ENCODE peak calls at places on chromosome 3, in six cellular contexts. One of them, this sample, is unnamed.

GRCh38 chr3:37974121-37974927 is 16.3 kb upstream of the VILL start:
- DNase-seq in PC-3: peak
- DNase-seq in HCT116: peak
- DNase-seq in hepatocyte: peak
- DNase-seq in GM23248: peak
- DNase-seq in OCI-LY7: peak
- DNase-seq in this sample: peak

GRCh38 chr3:171965088-171965712 is 74.2 kb upstream of the FNDC3B start:
- DNase-seq in PC-3: no peak
- DNase-seq in HCT116: no peak
- DNase-seq in GM23248: no peak
- DNase-seq in OCI-LY7: no peak
- DNase-seq in hepatocyte: no peak
- DNase-seq in this sample: no peak

GRCh38 chr3:185733980-185734724 is 90.7 kb downstream of the IGF2BP2 start:
- DNase-seq in hepatocyte: peak
- DNase-seq in OCI-LY7: peak
- DNase-seq in PC-3: peak
- DNase-seq in GM23248: peak
- DNase-seq in HCT116: peak
- DNase-seq in this sample: peak

GRCh38 chr3:65582012-65582717 is 456.6 kb downstream of the MAGI1 start:
- DNase-seq in HCT116: no peak
- DNase-seq in hepatocyte: no peak
- DNase-seq in GM23248: no peak
- DNase-seq in PC-3: peak
- DNase-seq in OCI-LY7: no peak
- DNase-seq in this sample: no peak

GRCh38 chr3:133487920-133488540 is 85.5 kb upstream of the CDV3 start:
- DNase-seq in OCI-LY7: no peak
- DNase-seq in PC-3: peak
- DNase-seq in GM23248: peak
- DNase-seq in HCT116: no peak
- DNase-seq in hepatocyte: peak
- DNase-seq in this sample: peak

GRCh38 chr3:141371882-141372281 is 3.6 kb downstream of the ZBTB38 start:
- DNase-seq in GM23248: no peak
- DNase-seq in PC-3: no peak
- DNase-seq in hepatocyte: no peak
- DNase-seq in HCT116: no peak
- DNase-seq in OCI-LY7: no peak
- DNase-seq in this sample: no peak

GRCh38 chr3:122609798-122610559 is 32.5 kb downstream of the PARP15 start:
- DNase-seq in GM23248: peak
- DNase-seq in PC-3: peak
- DNase-seq in HCT116: peak
- DNase-seq in OCI-LY7: no peak
- DNase-seq in hepatocyte: no peak
- DNase-seq in this sample: no peak

GRCh38 chr3:20648294-20648693 is 462.3 kb upstream of the SGO1 start:
- DNase-seq in PC-3: peak
- DNase-seq in HCT116: no peak
- DNase-seq in GM23248: peak
- DNase-seq in OCI-LY7: no peak
- DNase-seq in hepatocyte: no peak
- DNase-seq in this sample: no peak

GRCh38 chr3:16813336-16813735 is 71.4 kb upstream of the PLCL2 start:
- DNase-seq in HCT116: no peak
- DNase-seq in GM23248: no peak
- DNase-seq in hepatocyte: no peak
- DNase-seq in OCI-LY7: no peak
- DNase-seq in PC-3: no peak
- DNase-seq in this sample: no peak

GRCh38 chr3:169666079-169666436 is 2.5 kb upstream of the MECOM start:
- DNase-seq in HCT116: no peak
- DNase-seq in GM23248: no peak
- DNase-seq in OCI-LY7: no peak
- DNase-seq in hepatocyte: no peak
- DNase-seq in PC-3: no peak
- DNase-seq in this sample: peak

GRCh38 chr3:9022305-9022985 is 59.2 kb upstream of the RAD18 start:
- DNase-seq in GM23248: no peak
- DNase-seq in PC-3: no peak
- DNase-seq in hepatocyte: no peak
- DNase-seq in HCT116: no peak
- DNase-seq in OCI-LY7: no peak
- DNase-seq in this sample: peak

GRCh38 chr3:107235193-107235922 is 141.9 kb upstream of the CCDC54 start:
- DNase-seq in HCT116: no peak
- DNase-seq in PC-3: no peak
- DNase-seq in hepatocyte: peak
- DNase-seq in GM23248: peak
- DNase-seq in OCI-LY7: no peak
- DNase-seq in this sample: peak

GRCh38 chr3:54433846-54434245 is 311.5 kb downstream of the CACNA2D3 start:
- DNase-seq in GM23248: no peak
- DNase-seq in hepatocyte: peak
- DNase-seq in OCI-LY7: no peak
- DNase-seq in HCT116: peak
- DNase-seq in PC-3: peak
- DNase-seq in this sample: peak

GRCh38 chr3:184656991-184657669 is 54.7 kb downstream of the MAGEF1 start:
- DNase-seq in GM23248: peak
- DNase-seq in hepatocyte: no peak
- DNase-seq in OCI-LY7: no peak
- DNase-seq in PC-3: peak
- DNase-seq in HCT116: no peak
- DNase-seq in this sample: no peak

GRCh38 chr3:101243285-101244211 is 76.8 kb downstream of the IMPG2 start:
- DNase-seq in OCI-LY7: no peak
- DNase-seq in GM23248: peak
- DNase-seq in PC-3: no peak
- DNase-seq in hepatocyte: no peak
- DNase-seq in HCT116: no peak
- DNase-seq in this sample: no peak

GRCh38 chr3:64187065-64187959 is 38.0 kb downstream of the PRICKLE2 start:
- DNase-seq in OCI-LY7: no peak
- DNase-seq in HCT116: no peak
- DNase-seq in GM23248: peak
- DNase-seq in PC-3: peak
- DNase-seq in hepatocyte: peak
- DNase-seq in this sample: no peak

GRCh38 chr3:165254812-165255211 is 58.6 kb upstream of the SLITRK3 start:
- DNase-seq in hepatocyte: peak
- DNase-seq in PC-3: peak
- DNase-seq in OCI-LY7: no peak
- DNase-seq in HCT116: peak
- DNase-seq in GM23248: peak
- DNase-seq in this sample: peak

GRCh38 chr3:148631124-148631903 is 66.4 kb upstream of the AGTR1 start:
- DNase-seq in OCI-LY7: no peak
- DNase-seq in hepatocyte: no peak
- DNase-seq in HCT116: no peak
- DNase-seq in PC-3: no peak
- DNase-seq in GM23248: peak
- DNase-seq in this sample: peak

GRCh38 chr3:141649871-141650270 is 88.2 kb upstream of the RNF7 start:
- DNase-seq in hepatocyte: no peak
- DNase-seq in OCI-LY7: no peak
- DNase-seq in HCT116: no peak
- DNase-seq in GM23248: no peak
- DNase-seq in PC-3: no peak
- DNase-seq in this sample: no peak

GRCh38 chr3:169847896-169848295 is 21.8 kb downstream of the LRRC31 start:
- DNase-seq in GM23248: no peak
- DNase-seq in PC-3: no peak
- DNase-seq in OCI-LY7: no peak
- DNase-seq in hepatocyte: no peak
- DNase-seq in HCT116: no peak
- DNase-seq in this sample: no peak

GRCh38 chr3:43254125-43254524 is 32.2 kb upstream of the SNRK start:
- DNase-seq in HCT116: no peak
- DNase-seq in GM23248: no peak
- DNase-seq in hepatocyte: no peak
- DNase-seq in OCI-LY7: no peak
- DNase-seq in PC-3: no peak
- DNase-seq in this sample: no peak

GRCh38 chr3:128572013-128572412 is 78.6 kb downstream of the RPN1 start:
- DNase-seq in OCI-LY7: no peak
- DNase-seq in GM23248: no peak
- DNase-seq in HCT116: no peak
- DNase-seq in hepatocyte: no peak
- DNase-seq in PC-3: no peak
- DNase-seq in this sample: no peak

GRCh38 chr3:167886690-167887089 is 151.2 kb downstream of the SERPINI1 start:
- DNase-seq in OCI-LY7: no peak
- DNase-seq in hepatocyte: no peak
- DNase-seq in PC-3: peak
- DNase-seq in HCT116: no peak
- DNase-seq in GM23248: peak
- DNase-seq in this sample: no peak

GRCh38 chr3:30693470-30694120 is 87.2 kb downstream of the TGFBR2 start:
- DNase-seq in OCI-LY7: peak
- DNase-seq in hepatocyte: peak
- DNase-seq in PC-3: peak
- DNase-seq in GM23248: peak
- DNase-seq in HCT116: peak
- DNase-seq in this sample: peak

GRCh38 chr3:37620071-37620635 is 241.5 kb upstream of the CTDSPL start:
- DNase-seq in GM23248: peak
- DNase-seq in OCI-LY7: no peak
- DNase-seq in hepatocyte: no peak
- DNase-seq in PC-3: peak
- DNase-seq in HCT116: no peak
- DNase-seq in this sample: peak

GRCh38 chr3:45741247-45741646 is 52.1 kb downstream of the SACM1L start:
- DNase-seq in hepatocyte: no peak
- DNase-seq in HCT116: no peak
- DNase-seq in PC-3: no peak
- DNase-seq in GM23248: no peak
- DNase-seq in OCI-LY7: no peak
- DNase-seq in this sample: no peak
- H3K4me2 ChIP-seq in hepatocyte: no peak
- H3K4me2 ChIP-seq in HCT116: no peak
- H3K4me2 ChIP-seq in PC-3: no peak
- H3K4me2 ChIP-seq in GM23248: no peak
- H3K4me2 ChIP-seq in OCI-LY7: no peak
- H3K4me2 ChIP-seq in this sample: peak

GRCh38 chr3:187498211-187498610 is 130.0 kb downstream of the RTP4 start:
- DNase-seq in HCT116: no peak
- DNase-seq in OCI-LY7: no peak
- DNase-seq in PC-3: no peak
- DNase-seq in hepatocyte: no peak
- DNase-seq in GM23248: no peak
- DNase-seq in this sample: no peak

GRCh38 chr3:187491371-187491770 is 123.2 kb downstream of the RTP4 start:
- DNase-seq in PC-3: no peak
- DNase-seq in OCI-LY7: no peak
- DNase-seq in HCT116: no peak
- DNase-seq in hepatocyte: no peak
- DNase-seq in GM23248: no peak
- DNase-seq in this sample: no peak

GRCh38 chr3:187497037-187497436 is 128.9 kb downstream of the RTP4 start:
- DNase-seq in OCI-LY7: no peak
- DNase-seq in hepatocyte: no peak
- DNase-seq in PC-3: no peak
- DNase-seq in HCT116: no peak
- DNase-seq in GM23248: no peak
- DNase-seq in this sample: no peak
- TF ChIP-seq EZH2phosphoT487 in OCI-LY7: no peak
- TF ChIP-seq EZH2phosphoT487 in hepatocyte: no peak
- TF ChIP-seq EZH2phosphoT487 in PC-3: no peak
- TF ChIP-seq EZH2phosphoT487 in HCT116: no peak
- TF ChIP-seq EZH2phosphoT487 in GM23248: no peak
- TF ChIP-seq EZH2phosphoT487 in this sample: no peak

DNA sequence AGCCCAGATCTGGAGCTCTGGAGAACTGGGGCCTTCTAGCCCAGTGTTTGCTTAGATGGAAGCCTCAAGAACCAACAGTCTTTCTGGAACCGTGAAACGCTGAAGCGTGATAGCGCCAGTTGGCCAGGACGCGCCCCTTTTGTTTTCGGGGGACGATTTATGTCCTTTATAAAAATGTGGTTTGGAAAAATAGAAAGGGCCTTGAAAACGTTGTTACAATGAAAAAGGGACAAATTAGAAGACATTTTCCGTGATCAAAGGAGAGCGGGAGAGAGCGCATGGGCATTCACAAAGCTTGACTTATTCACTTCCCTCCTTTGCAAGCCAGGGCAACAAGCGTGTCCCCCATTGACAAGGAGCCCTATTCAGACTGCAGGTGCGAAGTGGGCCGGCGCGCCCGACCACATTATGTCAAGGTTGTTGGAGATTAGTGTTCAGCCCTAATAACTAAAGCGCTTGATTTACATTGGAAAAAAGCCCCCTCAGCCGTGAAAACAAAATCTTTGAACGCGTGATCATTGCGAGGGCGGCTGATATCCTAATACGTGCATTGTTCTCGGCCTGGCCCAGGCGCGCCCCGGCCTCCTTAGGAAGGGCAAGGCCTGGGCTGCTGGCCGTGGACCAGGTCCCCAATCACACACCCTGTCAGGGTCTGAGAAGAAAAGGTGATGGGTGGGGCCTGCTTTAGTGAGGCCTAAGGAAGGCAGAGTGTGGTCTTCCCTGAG is 25.9 kb downstream of the ZIC4 start:
- DNase-seq in HCT116: no peak
- DNase-seq in GM23248: no peak
- DNase-seq in PC-3: no peak
- DNase-seq in hepatocyte: no peak
- DNase-seq in OCI-LY7: no peak
- DNase-seq in this sample: peak
- H3K27ac ChIP-seq in HCT116: no peak
- H3K27ac ChIP-seq in GM23248: no peak
- H3K27ac ChIP-seq in PC-3: no peak
- H3K27ac ChIP-seq in hepatocyte: no peak
- H3K27ac ChIP-seq in OCI-LY7: no peak
- H3K27ac ChIP-seq in this sample: no peak

GRCh38 chr3:42216820-42217416 is 49.1 kb downstream of the CCK start:
- DNase-seq in OCI-LY7: peak
- DNase-seq in PC-3: no peak
- DNase-seq in HCT116: no peak
- DNase-seq in hepatocyte: no peak
- DNase-seq in GM23248: peak
- DNase-seq in this sample: no peak
- H3K4me2 ChIP-seq in OCI-LY7: peak
- H3K4me2 ChIP-seq in PC-3: no peak
- H3K4me2 ChIP-seq in HCT116: no peak
- H3K4me2 ChIP-seq in hepatocyte: no peak
- H3K4me2 ChIP-seq in GM23248: no peak
- H3K4me2 ChIP-seq in this sample: no peak

DNA sequence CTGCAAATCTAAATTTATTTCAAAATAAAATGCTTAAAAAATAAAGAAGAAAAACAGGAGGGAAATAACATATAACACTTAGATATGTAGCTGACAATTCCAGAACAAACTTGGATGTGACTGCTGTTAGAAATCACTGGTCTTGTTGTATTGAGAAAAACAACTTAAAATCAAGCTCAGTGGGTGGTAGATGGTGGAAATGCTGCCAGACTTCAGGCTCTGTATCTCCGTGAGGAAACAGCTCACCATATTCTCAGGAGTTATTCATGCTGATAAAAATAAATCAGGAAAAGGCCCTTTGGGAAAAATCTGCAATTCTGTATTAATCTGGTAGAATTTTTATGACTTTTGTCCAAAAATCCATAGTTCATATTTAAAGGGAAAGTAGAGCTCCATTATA is 477.6 kb downstream of the RAP2B start:
- DNase-seq in HCT116: no peak
- DNase-seq in OCI-LY7: no peak
- DNase-seq in PC-3: no peak
- DNase-seq in hepatocyte: no peak
- DNase-seq in GM23248: no peak
- DNase-seq in this sample: no peak
- TF ChIP-seq EZH2phosphoT487 in HCT116: no peak
- TF ChIP-seq EZH2phosphoT487 in OCI-LY7: no peak
- TF ChIP-seq EZH2phosphoT487 in PC-3: no peak
- TF ChIP-seq EZH2phosphoT487 in hepatocyte: no peak
- TF ChIP-seq EZH2phosphoT487 in GM23248: no peak
- TF ChIP-seq EZH2phosphoT487 in this sample: no peak